ENCODE peak calls at places on chromosomes 2 and 18, in six cellular contexts. One of them, this sample, is unnamed.

GRCh38 chr18:22698711-22699110 is 234.4 kb upstream of the RBBP8 start:
- DNase-seq in heart left ventricle: no peak
- DNase-seq in body of pancreas: no peak
- DNase-seq in upper lobe of left lung: no peak
- DNase-seq in A549: no peak
- DNase-seq in HCT116: no peak
- DNase-seq in this sample: no peak

GRCh38 chr2:149420053-149420963 is 89.9 kb downstream of the LYPD6 start:
- DNase-seq in heart left ventricle: no peak
- DNase-seq in body of pancreas: no peak
- DNase-seq in upper lobe of left lung: peak
- DNase-seq in A549: no peak
- DNase-seq in HCT116: no peak
- DNase-seq in this sample: no peak

GRCh38 chr18:40234217-40234616 is 1720.8 kb upstream of the PIK3C3 start:
- DNase-seq in heart left ventricle: no peak
- DNase-seq in body of pancreas: no peak
- DNase-seq in upper lobe of left lung: no peak
- DNase-seq in A549: no peak
- DNase-seq in HCT116: no peak
- DNase-seq in this sample: no peak

GRCh38 chr2:134173338-134174016 is 80.4 kb upstream of the MGAT5 start:
- DNase-seq in heart left ventricle: peak
- DNase-seq in body of pancreas: peak
- DNase-seq in upper lobe of left lung: no peak
- DNase-seq in A549: no peak
- DNase-seq in HCT116: no peak
- DNase-seq in this sample: no peak

GRCh38 chr2:139876321-139876720 is 1096.1 kb upstream of the NXPH2 start:
- DNase-seq in heart left ventricle: no peak
- DNase-seq in body of pancreas: no peak
- DNase-seq in upper lobe of left lung: no peak
- DNase-seq in A549: no peak
- DNase-seq in HCT116: no peak
- DNase-seq in this sample: no peak

GRCh38 chr18:54127759-54128378 is 96.6 kb downstream of the MBD2 start:
- DNase-seq in heart left ventricle: no peak
- DNase-seq in body of pancreas: peak
- DNase-seq in upper lobe of left lung: no peak
- DNase-seq in A549: peak
- DNase-seq in HCT116: peak
- DNase-seq in this sample: peak

GRCh38 chr18:28789460-28789859 is 612.5 kb upstream of the CDH2 start:
- DNase-seq in heart left ventricle: no peak
- DNase-seq in body of pancreas: no peak
- DNase-seq in upper lobe of left lung: no peak
- DNase-seq in A549: no peak
- DNase-seq in HCT116: no peak
- DNase-seq in this sample: no peak

GRCh38 chr2:237972211-237972610 is 5.4 kb downstream of the UBE2F start:
- DNase-seq in heart left ventricle: no peak
- DNase-seq in body of pancreas: no peak
- DNase-seq in upper lobe of left lung: no peak
- DNase-seq in A549: no peak
- DNase-seq in HCT116: no peak
- DNase-seq in this sample: no peak

GRCh38 chr2:188965554-188965953 is 8.6 kb upstream of the COL3A1 start:
- DNase-seq in heart left ventricle: no peak
- DNase-seq in body of pancreas: no peak
- DNase-seq in upper lobe of left lung: no peak
- DNase-seq in A549: no peak
- DNase-seq in HCT116: no peak
- DNase-seq in this sample: no peak

GRCh38 chr18:39168723-39169122 is 1603.1 kb upstream of the CELF4 start:
- DNase-seq in heart left ventricle: no peak
- DNase-seq in body of pancreas: no peak
- DNase-seq in upper lobe of left lung: no peak
- DNase-seq in A549: no peak
- DNase-seq in HCT116: no peak
- DNase-seq in this sample: no peak

GRCh38 chr2:167209784-167210183 is 321.5 kb downstream of the XIRP2 start:
- DNase-seq in heart left ventricle: no peak
- DNase-seq in body of pancreas: no peak
- DNase-seq in upper lobe of left lung: no peak
- DNase-seq in A549: no peak
- DNase-seq in HCT116: no peak
- DNase-seq in this sample: no peak

GRCh38 chr2:234278556-234279286 is 218.2 kb downstream of the ARL4C start:
- DNase-seq in heart left ventricle: no peak
- DNase-seq in body of pancreas: no peak
- DNase-seq in upper lobe of left lung: no peak
- DNase-seq in A549: no peak
- DNase-seq in HCT116: no peak
- DNase-seq in this sample: no peak

GRCh38 chr2:237408280-237408679 is 5.7 kb downstream of the COL6A3 start:
- DNase-seq in heart left ventricle: peak
- DNase-seq in body of pancreas: no peak
- DNase-seq in upper lobe of left lung: no peak
- DNase-seq in A549: no peak
- DNase-seq in HCT116: no peak
- DNase-seq in this sample: no peak

GRCh38 chr2:23574919-23575654 is 190.1 kb downstream of the KLHL29 start:
- DNase-seq in heart left ventricle: no peak
- DNase-seq in body of pancreas: no peak
- DNase-seq in upper lobe of left lung: no peak
- DNase-seq in A549: no peak
- DNase-seq in HCT116: no peak
- DNase-seq in this sample: no peak

GRCh38 chr18:22314001-22314400 is 103.7 kb downstream of the CTAGE1 start:
- DNase-seq in heart left ventricle: no peak
- DNase-seq in body of pancreas: no peak
- DNase-seq in upper lobe of left lung: no peak
- DNase-seq in A549: no peak
- DNase-seq in HCT116: no peak
- DNase-seq in this sample: no peak

GRCh38 chr18:47754311-47755101 is 176.0 kb downstream of the SMAD2 start:
- DNase-seq in heart left ventricle: no peak
- DNase-seq in body of pancreas: peak
- DNase-seq in upper lobe of left lung: no peak
- DNase-seq in A549: peak
- DNase-seq in HCT116: peak
- DNase-seq in this sample: peak

GRCh38 chr18:79182047-79182713 is 113.0 kb downstream of the ATP9B start:
- DNase-seq in heart left ventricle: no peak
- DNase-seq in body of pancreas: no peak
- DNase-seq in upper lobe of left lung: no peak
- DNase-seq in A549: no peak
- DNase-seq in HCT116: no peak
- DNase-seq in this sample: no peak

GRCh38 chr2:138600732-138601437 is 99.3 kb downstream of the SPOPL start:
- DNase-seq in heart left ventricle: no peak
- DNase-seq in body of pancreas: no peak
- DNase-seq in upper lobe of left lung: no peak
- DNase-seq in A549: no peak
- DNase-seq in HCT116: no peak
- DNase-seq in this sample: no peak

GRCh38 chr18:31343454-31343853 is 25.5 kb downstream of the DSG1 start:
- DNase-seq in heart left ventricle: no peak
- DNase-seq in body of pancreas: no peak
- DNase-seq in upper lobe of left lung: no peak
- DNase-seq in A549: no peak
- DNase-seq in HCT116: no peak
- DNase-seq in this sample: no peak

GRCh38 chr2:175366814-175367213 is 185.3 kb upstream of the ATP5MC3 start:
- DNase-seq in heart left ventricle: no peak
- DNase-seq in body of pancreas: peak
- DNase-seq in upper lobe of left lung: no peak
- DNase-seq in A549: peak
- DNase-seq in HCT116: peak
- DNase-seq in this sample: peak

GRCh38 chr2:149800624-149801220 is 213.1 kb upstream of the MMADHC start:
- DNase-seq in heart left ventricle: no peak
- DNase-seq in body of pancreas: no peak
- DNase-seq in upper lobe of left lung: no peak
- DNase-seq in A549: no peak
- DNase-seq in HCT116: no peak
- DNase-seq in this sample: no peak

GRCh38 chr2:205892141-205893064 is 193.6 kb downstream of the INO80D start:
- DNase-seq in heart left ventricle: no peak
- DNase-seq in body of pancreas: peak
- DNase-seq in upper lobe of left lung: peak
- DNase-seq in A549: no peak
- DNase-seq in HCT116: no peak
- DNase-seq in this sample: no peak

GRCh38 chr2:238163494-238164198 is 4.9 kb downstream of the ERFE start:
- DNase-seq in heart left ventricle: no peak
- DNase-seq in body of pancreas: no peak
- DNase-seq in upper lobe of left lung: no peak
- DNase-seq in A549: no peak
- DNase-seq in HCT116: no peak
- DNase-seq in this sample: no peak

GRCh38 chr2:166573393-166573792 is 79.3 kb upstream of the SCN7A start:
- DNase-seq in heart left ventricle: no peak
- DNase-seq in body of pancreas: no peak
- DNase-seq in upper lobe of left lung: no peak
- DNase-seq in A549: no peak
- DNase-seq in HCT116: no peak
- DNase-seq in this sample: peak

GRCh38 chr2:168256448-168256847 is 9.1 kb upstream of the STK39 start:
- DNase-seq in heart left ventricle: no peak
- DNase-seq in body of pancreas: peak
- DNase-seq in upper lobe of left lung: peak
- DNase-seq in A549: no peak
- DNase-seq in HCT116: no peak
- DNase-seq in this sample: no peak

GRCh38 chr2:240410808-240411207 is 24.7 kb upstream of the GPC1 start:
- DNase-seq in heart left ventricle: no peak
- DNase-seq in body of pancreas: peak
- DNase-seq in upper lobe of left lung: no peak
- DNase-seq in A549: no peak
- DNase-seq in HCT116: no peak
- DNase-seq in this sample: no peak

GRCh38 chr2:241994086-241994485 is 124.6 kb downstream of the RTP5 start:
- DNase-seq in heart left ventricle: no peak
- DNase-seq in body of pancreas: no peak
- DNase-seq in upper lobe of left lung: no peak
- DNase-seq in A549: no peak
- DNase-seq in HCT116: no peak
- DNase-seq in this sample: no peak

GRCh38 chr2:132538331-132538855 is 121.8 kb downstream of the GPR39 start:
- DNase-seq in heart left ventricle: no peak
- DNase-seq in body of pancreas: peak
- DNase-seq in upper lobe of left lung: no peak
- DNase-seq in A549: no peak
- DNase-seq in HCT116: no peak
- DNase-seq in this sample: no peak

GRCh38 chr2:155256803-155257202 is 558.3 kb downstream of the KCNJ3 start:
- DNase-seq in heart left ventricle: no peak
- DNase-seq in body of pancreas: no peak
- DNase-seq in upper lobe of left lung: no peak
- DNase-seq in A549: peak
- DNase-seq in HCT116: no peak
- DNase-seq in this sample: no peak

GRCh38 chr2:36146765-36147164 is 208.8 kb upstream of the CRIM1 start:
- DNase-seq in heart left ventricle: no peak
- DNase-seq in body of pancreas: no peak
- DNase-seq in upper lobe of left lung: no peak
- DNase-seq in A549: no peak
- DNase-seq in HCT116: no peak
- DNase-seq in this sample: no peak

GRCh38 chr2:120568089-120568974 is 167.3 kb upstream of the GLI2 start:
- DNase-seq in heart left ventricle: no peak
- DNase-seq in body of pancreas: no peak
- DNase-seq in upper lobe of left lung: no peak
- DNase-seq in A549: no peak
- DNase-seq in HCT116: no peak
- DNase-seq in this sample: no peak

GRCh38 chr18:55510809-55511208 is 77.2 kb downstream of the TCF4 start:
- DNase-seq in heart left ventricle: no peak
- DNase-seq in body of pancreas: no peak
- DNase-seq in upper lobe of left lung: peak
- DNase-seq in A549: no peak
- DNase-seq in HCT116: no peak
- DNase-seq in this sample: no peak
- TF ChIP-seq POLR2A in heart left ventricle: no peak
- TF ChIP-seq POLR2A in body of pancreas: peak
- TF ChIP-seq POLR2A in upper lobe of left lung: no peak
- TF ChIP-seq POLR2A in A549: no peak
- TF ChIP-seq POLR2A in HCT116: no peak
- TF ChIP-seq POLR2A in this sample: no peak

GRCh38 chr2:43219383-43220228 is 6.8 kb downstream of the ZFP36L2 start:
- DNase-seq in heart left ventricle: peak
- DNase-seq in body of pancreas: peak
- DNase-seq in upper lobe of left lung: peak
- DNase-seq in A549: peak
- DNase-seq in HCT116: peak
- DNase-seq in this sample: peak
- TF ChIP-seq POLR2A in heart left ventricle: no peak
- TF ChIP-seq POLR2A in body of pancreas: peak
- TF ChIP-seq POLR2A in upper lobe of left lung: peak
- TF ChIP-seq POLR2A in A549: peak
- TF ChIP-seq POLR2A in HCT116: peak
- TF ChIP-seq POLR2A in this sample: peak

GRCh38 chr2:197158591-197159550 is 151.7 kb downstream of the ANKRD44 start:
- DNase-seq in heart left ventricle: no peak
- DNase-seq in body of pancreas: no peak
- DNase-seq in upper lobe of left lung: no peak
- DNase-seq in A549: peak
- DNase-seq in HCT116: no peak
- DNase-seq in this sample: no peak
- TF ChIP-seq POLR2A in heart left ventricle: no peak
- TF ChIP-seq POLR2A in body of pancreas: no peak
- TF ChIP-seq POLR2A in upper lobe of left lung: no peak
- TF ChIP-seq POLR2A in A549: no peak
- TF ChIP-seq POLR2A in HCT116: no peak
- TF ChIP-seq POLR2A in this sample: no peak

GRCh38 chr2:106288873-106289272 is 94.8 kb upstream of the UXS1 start:
- DNase-seq in heart left ventricle: no peak
- DNase-seq in body of pancreas: no peak
- DNase-seq in upper lobe of left lung: no peak
- DNase-seq in A549: no peak
- DNase-seq in HCT116: no peak
- DNase-seq in this sample: no peak

GRCh38 chr2:106282816-106283215 is 88.7 kb upstream of the UXS1 start:
- DNase-seq in heart left ventricle: no peak
- DNase-seq in body of pancreas: no peak
- DNase-seq in upper lobe of left lung: no peak
- DNase-seq in A549: no peak
- DNase-seq in HCT116: no peak
- DNase-seq in this sample: no peak

GRCh38 chr2:106284255-106284654 is 90.2 kb upstream of the UXS1 start:
- DNase-seq in heart left ventricle: peak
- DNase-seq in body of pancreas: no peak
- DNase-seq in upper lobe of left lung: no peak
- DNase-seq in A549: no peak
- DNase-seq in HCT116: no peak
- DNase-seq in this sample: no peak

GRCh38 chr2:106284691-106285202 is 90.6 kb upstream of the UXS1 start:
- DNase-seq in heart left ventricle: no peak
- DNase-seq in body of pancreas: no peak
- DNase-seq in upper lobe of left lung: no peak
- DNase-seq in A549: no peak
- DNase-seq in HCT116: no peak
- DNase-seq in this sample: no peak

GRCh38 chr2:106285237-106285829 is 91.2 kb upstream of the UXS1 start:
- DNase-seq in heart left ventricle: no peak
- DNase-seq in body of pancreas: peak
- DNase-seq in upper lobe of left lung: no peak
- DNase-seq in A549: no peak
- DNase-seq in HCT116: no peak
- DNase-seq in this sample: no peak
- TF ChIP-seq POLR2A in heart left ventricle: no peak
- TF ChIP-seq POLR2A in body of pancreas: no peak
- TF ChIP-seq POLR2A in upper lobe of left lung: no peak
- TF ChIP-seq POLR2A in A549: no peak
- TF ChIP-seq POLR2A in HCT116: no peak
- TF ChIP-seq POLR2A in this sample: no peak